ENCODE peak calls at places on chromosomes 1 and 21, in six cellular contexts. One of them, this sample, is unnamed.
A peak's percentile ranks its signal among the peaks of the same experiment; 100 is the strongest.

GRCh38 chr1:227944066-227944930 is 3.4 kb downstream of the WNT9A start:
- DNase-seq in tibial artery: peak; percentile 66
- DNase-seq in neural progenitor cell: no peak
- DNase-seq in dorsolateral prefrontal cortex: peak; percentile 24
- DNase-seq in NCI-H1105: no peak
- DNase-seq in epithelial cell of proximal tubule: no peak
- DNase-seq in this sample: no peak

GRCh38 chr1:87024936-87025537 is 110.6 kb downstream of the HS2ST1 start:
- DNase-seq in tibial artery: no peak
- DNase-seq in neural progenitor cell: peak; percentile 29
- DNase-seq in dorsolateral prefrontal cortex: no peak
- DNase-seq in NCI-H1105: peak; percentile 31
- DNase-seq in epithelial cell of proximal tubule: peak; percentile 4
- DNase-seq in this sample: peak; percentile 10

GRCh38 chr1:210633636-210634035 is 304.9 kb downstream of the HHAT start:
- DNase-seq in tibial artery: no peak
- DNase-seq in neural progenitor cell: no peak
- DNase-seq in dorsolateral prefrontal cortex: peak; percentile 55
- DNase-seq in NCI-H1105: no peak
- DNase-seq in epithelial cell of proximal tubule: no peak
- DNase-seq in this sample: no peak

GRCh38 chr1:58249729-58250586 is 296.6 kb downstream of the OMA1 start:
- DNase-seq in tibial artery: no peak
- DNase-seq in neural progenitor cell: peak; percentile 86
- DNase-seq in dorsolateral prefrontal cortex: peak; percentile 47
- DNase-seq in NCI-H1105: peak; percentile 54
- DNase-seq in epithelial cell of proximal tubule: no peak
- DNase-seq in this sample: no peak

GRCh38 chr1:245363821-245364220 is 209.0 kb downstream of the KIF26B start:
- DNase-seq in tibial artery: peak; percentile 28
- DNase-seq in neural progenitor cell: no peak
- DNase-seq in dorsolateral prefrontal cortex: peak; percentile 34
- DNase-seq in NCI-H1105: no peak
- DNase-seq in epithelial cell of proximal tubule: no peak
- DNase-seq in this sample: no peak

GRCh38 chr21:28193189-28193588 is 799.5 kb downstream of the LTN1 start:
- DNase-seq in tibial artery: no peak
- DNase-seq in neural progenitor cell: no peak
- DNase-seq in dorsolateral prefrontal cortex: no peak
- DNase-seq in NCI-H1105: no peak
- DNase-seq in epithelial cell of proximal tubule: no peak
- DNase-seq in this sample: no peak

GRCh38 chr1:211813590-211813989 is 17.0 kb downstream of the LPGAT1 start:
- DNase-seq in tibial artery: no peak
- DNase-seq in neural progenitor cell: no peak
- DNase-seq in dorsolateral prefrontal cortex: no peak
- DNase-seq in NCI-H1105: no peak
- DNase-seq in epithelial cell of proximal tubule: peak; percentile 39
- DNase-seq in this sample: no peak

GRCh38 chr1:206803221-206803730 is 31.0 kb upstream of the IL10 start:
- DNase-seq in tibial artery: no peak
- DNase-seq in neural progenitor cell: no peak
- DNase-seq in dorsolateral prefrontal cortex: no peak
- DNase-seq in NCI-H1105: no peak
- DNase-seq in epithelial cell of proximal tubule: no peak
- DNase-seq in this sample: no peak

GRCh38 chr1:156804572-156805243 is 11.9 kb downstream of the SH2D2A start:
- DNase-seq in tibial artery: peak; percentile 62
- DNase-seq in neural progenitor cell: peak; percentile 62
- DNase-seq in dorsolateral prefrontal cortex: no peak
- DNase-seq in NCI-H1105: no peak
- DNase-seq in epithelial cell of proximal tubule: no peak
- DNase-seq in this sample: peak; percentile 16

GRCh38 chr1:39394598-39394997 is 96.8 kb upstream of the BMP8A start:
- DNase-seq in tibial artery: no peak
- DNase-seq in neural progenitor cell: no peak
- DNase-seq in dorsolateral prefrontal cortex: no peak
- DNase-seq in NCI-H1105: peak; percentile 6
- DNase-seq in epithelial cell of proximal tubule: no peak
- DNase-seq in this sample: no peak

This sample was measured in Caki2.